ENCODE peak calls at places on chromosomes 13 and 19, in four cellular contexts. U is adrenal gland; P is CD4-positive, CD25-positive, alpha-beta regulatory T cell; C is CD8-positive, alpha-beta T cell. I is an unnamed sample.
A peak's percentile ranks its signal among the peaks of the same experiment; 100 is the strongest.

GRCh38 chr19:49326165-49326704 is 1.2 kb upstream of the SLC6A16 start:
- DNase-seq in U (no peak), P (no peak), C (no peak), I (no peak)

GRCh38 chr13:25738797-25739196 is 313.0 kb downstream of the SHISA2 start:
- DNase-seq in U (no peak), P (no peak), C (no peak), I (no peak)

GRCh38 chr19:6238643-6239281 is 41.0 kb downstream of the MLLT1 start:
- DNase-seq in U (no peak), P (no peak), C (no peak), I (no peak)

GRCh38 chr19:14385492-14385891 is 4.2 kb downstream of the ADGRE5 start:
- DNase-seq in U (no peak), P (peak; percentile 27), C (peak; percentile 49), I (peak; percentile 56)

GRCh38 chr19:3851254-3852176 is 17.3 kb downstream of the ZFR2 start:
- DNase-seq in U (no peak), P (no peak), C (no peak), I (no peak)

GRCh38 chr19:47057328-47057727 is 8.9 kb upstream of the TMEM160 start:
- DNase-seq in U (no peak), P (no peak), C (no peak), I (no peak)

GRCh38 chr13:107866007-107866665 is 349.2 kb downstream of the LIG4 start:
- DNase-seq in U (no peak), P (no peak), C (no peak), I (no peak)

GRCh38 chr19:42233106-42233505 is 9.3 kb downstream of the GSK3A start:
- DNase-seq in U (no peak), P (no peak), C (no peak), I (no peak)

DNA sequence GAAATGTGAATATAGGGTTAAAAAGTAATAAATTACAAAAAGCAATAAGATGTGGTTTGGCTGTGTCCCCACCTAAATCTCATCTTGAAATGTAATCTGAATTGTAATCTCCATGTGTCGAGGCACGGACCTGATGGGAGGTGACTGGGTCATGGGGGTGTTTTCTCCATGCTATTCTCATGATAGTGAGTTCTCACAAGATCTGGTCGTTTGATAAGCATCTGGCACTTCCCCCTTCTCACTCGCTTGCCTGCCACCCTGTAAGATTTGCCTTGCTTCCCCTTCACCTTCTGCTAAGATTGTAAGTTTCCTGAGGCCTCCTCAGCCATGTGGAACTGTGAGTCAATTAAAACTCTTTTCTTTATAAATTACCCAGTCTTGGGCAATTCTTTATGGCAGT is 577.4 kb downstream of the TBC1D4 start:
- DNase-seq in U (no peak), P (no peak), C (no peak), I (no peak)
- H3K27ac ChIP-seq in U (no peak overlapping the region), P (no peak overlapping the region), C (no peak overlapping the region), I (no peak overlapping the region)

GRCh38 chr13:57030671-57031070 is 110.0 kb upstream of the PRR20A start:
- DNase-seq in U (no peak), P (no peak), C (no peak), I (no peak)

DNA sequence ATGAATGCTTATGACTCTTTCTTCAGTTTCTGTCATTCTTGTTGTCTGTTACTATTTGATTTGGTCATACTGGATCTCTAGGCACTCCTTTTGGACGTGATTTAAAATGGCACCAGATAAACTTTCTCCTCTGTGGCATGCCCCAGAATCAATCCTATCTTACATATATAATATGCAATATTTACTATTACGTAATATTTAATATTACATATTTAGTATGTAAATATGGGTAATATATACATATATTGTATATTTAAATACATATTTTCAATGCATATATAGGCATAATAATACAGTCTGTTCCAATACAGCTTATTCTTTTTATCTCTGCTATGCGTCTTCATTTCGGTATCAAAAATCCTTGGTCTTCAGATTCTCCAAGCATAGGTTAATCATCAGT is 104.4 kb upstream of the PRR20A start:
- DNase-seq in U (no peak), P (no peak), C (no peak), I (no peak)
- H3K27ac ChIP-seq in U (no peak overlapping the region), P (no peak overlapping the region), C (no peak overlapping the region), I (no peak overlapping the region)

GRCh38 chr13:102817907-102818306 is 19.0 kb downstream of the BIVM start:
- DNase-seq in U (no peak), P (no peak), C (no peak), I (no peak)
- H3K27ac ChIP-seq in U (no peak overlapping the region), P (no peak overlapping the region), C (no peak overlapping the region), I (no peak overlapping the region)

GRCh38 chr13:51737609-51738008 is 66.4 kb downstream of the DHRS12 start:
- DNase-seq in U (no peak), P (no peak), C (no peak), I (no peak)
- H3K27ac ChIP-seq in U (no peak overlapping the region), P (no peak overlapping the region), C (no peak overlapping the region), I (no peak overlapping the region)

GRCh38 chr13:23688336-23688735 is 118.1 kb downstream of the TNFRSF19 start:
- DNase-seq in U (no peak), P (no peak), C (no peak), I (no peak)
- H3K27ac ChIP-seq in U (no peak overlapping the region), P (no peak overlapping the region), C (no peak overlapping the region), I (no peak overlapping the region)

GRCh38 chr13:109667754-109668360 is 118.5 kb downstream of the IRS2 start:
- DNase-seq in U (no peak), P (no peak), C (no peak), I (no peak)
- H3K27ac ChIP-seq in U (peak overlapping the region; percentile 26), P (no peak overlapping the region), C (no peak overlapping the region), I (no peak overlapping the region)

DNA sequence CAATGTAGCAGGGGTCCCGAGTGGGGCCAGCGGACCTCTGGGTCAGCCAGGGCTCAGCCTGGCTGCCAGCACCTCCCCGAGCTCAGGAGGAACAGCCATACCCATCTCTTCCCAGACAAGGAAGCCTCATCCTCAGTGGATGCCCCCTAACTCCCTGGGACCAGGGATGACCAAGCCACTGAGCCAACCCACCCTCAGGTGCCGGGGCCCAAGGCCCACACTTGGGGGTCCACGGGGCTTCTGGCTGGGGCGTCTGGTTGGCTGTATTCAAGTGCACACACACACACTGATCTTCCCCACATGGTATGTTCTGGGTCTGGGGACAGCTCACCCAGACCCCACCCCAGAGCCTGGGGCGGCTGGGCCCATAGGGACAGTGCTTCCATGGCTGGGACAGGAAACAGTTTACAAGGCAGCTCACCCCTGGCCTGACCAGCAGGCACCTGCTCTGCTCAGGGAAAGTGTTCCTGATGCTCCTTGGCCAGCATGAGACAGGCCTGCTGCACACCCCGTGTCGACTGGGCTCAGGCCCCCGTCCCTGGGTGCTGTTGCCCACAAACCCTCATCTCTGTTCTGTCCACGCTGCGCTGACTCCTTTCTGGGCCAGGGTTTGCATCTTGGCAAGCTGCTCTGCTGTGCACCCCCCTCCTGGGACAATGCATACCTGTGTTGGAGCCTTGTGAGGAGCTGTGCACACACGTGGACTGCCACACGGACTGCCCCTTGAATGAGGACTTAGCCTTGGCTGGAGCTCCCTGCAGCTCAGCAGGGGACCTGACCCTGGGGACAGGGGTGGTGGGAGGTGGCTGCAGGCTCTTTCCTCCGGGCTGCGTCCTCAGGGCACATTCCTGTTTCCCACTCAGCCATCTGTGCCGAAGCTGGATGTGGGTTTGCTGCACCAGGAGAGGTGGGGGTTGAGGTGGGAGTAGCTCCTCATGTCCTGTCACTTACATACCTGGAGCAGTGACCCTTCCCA is 7.9 kb downstream of the RAB11B start:
- DNase-seq in U (no peak), P (no peak), C (no peak), I (no peak)
- H3K27ac ChIP-seq in U (no peak overlapping the region), P (no peak overlapping the region), C (no peak overlapping the region), I (no peak overlapping the region)

DNA sequence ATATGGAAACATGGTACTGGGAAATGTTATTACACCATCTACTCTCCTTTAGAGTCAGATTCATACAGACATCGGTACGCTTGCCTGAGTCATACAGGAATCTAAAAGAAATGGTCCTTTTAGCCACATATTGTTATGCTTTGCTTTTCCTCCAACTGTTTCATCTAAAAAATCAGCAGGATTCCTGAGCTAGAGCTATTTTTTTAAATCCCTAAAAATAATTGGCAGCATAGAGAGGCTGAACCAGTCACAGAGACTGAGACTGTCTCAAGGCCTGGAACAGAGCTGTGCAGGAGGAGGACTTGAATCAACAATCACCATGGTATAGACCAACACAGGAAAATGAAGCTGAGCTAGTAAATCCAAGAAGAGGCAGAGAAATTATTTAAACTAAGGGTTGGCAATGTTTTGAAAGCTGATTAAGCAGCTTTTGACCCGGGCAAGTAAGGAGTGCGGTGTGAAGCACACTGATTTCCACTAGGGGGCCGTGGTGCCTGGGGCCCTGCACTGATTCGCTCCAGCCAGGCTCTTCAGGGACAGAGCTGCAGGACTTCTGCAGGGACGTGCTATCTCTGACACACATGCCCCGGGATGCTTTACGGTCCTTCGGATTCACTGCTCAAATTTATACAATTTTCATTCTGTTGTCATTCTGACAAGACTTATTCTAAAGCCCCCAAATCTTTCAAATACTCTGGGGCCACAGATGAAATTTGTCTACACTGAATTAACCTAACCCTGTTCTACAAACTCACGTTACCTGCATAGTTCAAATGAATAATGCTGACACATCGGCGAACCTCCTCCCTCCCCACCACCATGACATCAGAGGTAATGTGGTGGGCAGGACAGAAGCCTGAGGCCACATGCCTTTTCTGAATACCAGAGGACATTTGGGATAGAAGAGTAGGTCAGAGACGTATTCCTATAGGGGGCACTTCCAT is 87.6 kb upstream of the SLC15A1 start:
- DNase-seq in U (peak; percentile 86), P (peak; percentile 50), C (no peak), I (peak; percentile 14)
- H3K27ac ChIP-seq in U (no peak overlapping the region), P (no peak overlapping the region), C (no peak overlapping the region), I (no peak overlapping the region)

DNA sequence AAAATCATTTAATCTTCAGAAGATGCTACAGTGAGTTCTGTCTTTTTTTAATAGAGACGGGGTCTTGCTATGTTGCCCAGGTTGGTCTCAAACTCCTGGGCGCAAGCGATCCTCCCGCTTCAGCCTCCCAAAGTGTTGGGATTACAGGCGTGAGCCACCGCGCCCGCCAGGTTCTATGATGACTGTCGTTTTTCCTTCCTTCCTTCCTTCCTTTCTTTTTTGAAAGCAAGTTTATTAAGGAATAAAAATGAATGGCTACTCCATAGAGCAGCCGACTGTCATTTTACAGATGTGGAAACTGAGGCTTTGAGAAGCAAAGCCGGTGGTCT is 511 bp upstream of the GAMT start:
- DNase-seq in U (no peak), P (no peak), C (no peak), I (no peak)
- H3K27ac ChIP-seq in U (no peak overlapping the region), P (no peak overlapping the region), C (no peak overlapping the region), I (no peak overlapping the region)

I was measured in CD4-positive, alpha-beta memory T cell.